ENCODE peak calls at places on chromosome 1, in six cellular contexts. I is prostate gland, X is Panc1, R is tibial artery, L is endodermal cell, N is IMR-90. B is an unnamed sample. For H3K9me3, the result is how much of the 10 kb centered on the place peaks cover.

GRCh38 chr1:198399452-198399851 is 141.0 kb downstream of the ATP6V1G3 start:
- DNase-seq in X (no peak), I (no peak), L (no peak), N (no peak), R (no peak), B (no peak)

GRCh38 chr1:239816090-239816812 is 275.4 kb upstream of the FMN2 start:
- DNase-seq in I (no peak), N (peak), R (peak), X (peak), L (peak), B (no peak)

GRCh38 chr1:24575905-24576587 is 20.2 kb downstream of the NCMAP start:
- DNase-seq in R (no peak), I (no peak), X (no peak), N (no peak), L (no peak), B (peak)

GRCh38 chr1:44119525-44119924 is 904 bp downstream of the KLF17 start:
- DNase-seq in L (peak), I (no peak), X (no peak), N (no peak), R (no peak), B (no peak)

GRCh38 chr1:224356685-224357625 is at the start of gene CNIH4:
- DNase-seq in X (peak), I (peak), L (peak), R (peak), N (peak), B (peak)

GRCh38 chr1:46053734-46054133 is 78.7 kb downstream of the PIK3R3 start:
- DNase-seq in N (peak), R (no peak), I (no peak), X (no peak), L (no peak), B (no peak)

GRCh38 chr1:199221371-199222150 is 582.7 kb downstream of the PTPRC start:
- DNase-seq in R (no peak), L (no peak), I (no peak), X (no peak), N (no peak), B (no peak)

GRCh38 chr1:94542088-94542671 is 621 bp upstream of the F3 start:
- DNase-seq in N (peak), X (no peak), I (no peak), L (peak), R (no peak), B (peak)

GRCh38 chr1:109761227-109762038 is 2.3 kb downstream of the EPS8L3 start:
- DNase-seq in N (no peak), I (no peak), X (no peak), L (no peak), R (peak), B (no peak)

GRCh38 chr1:32539584-32540571 is 651 bp downstream of the ZBTB8A start:
- DNase-seq in L (peak), R (peak), I (peak), X (no peak), N (peak), B (peak)

GRCh38 chr1:72830606-72831390 is 548.5 kb upstream of the NEGR1 start:
- DNase-seq in X (no peak), R (no peak), N (no peak), I (no peak), L (peak), B (peak)

GRCh38 chr1:115838805-115839705 is 1.9 kb downstream of the NHLH2 start:
- DNase-seq in I (peak), X (no peak), R (no peak), N (no peak), L (peak), B (peak)

GRCh38 chr1:84370831-84371394 is 27.4 kb upstream of the DNASE2B start:
- DNase-seq in R (no peak), N (peak), I (no peak), X (no peak), L (no peak), B (peak)

GRCh38 chr1:157278383-157279156 is 140.4 kb upstream of the ETV3 start:
- DNase-seq in R (no peak), L (peak), X (no peak), I (no peak), N (no peak), B (no peak)

GRCh38 chr1:25958475-25958874 is 39.4 kb downstream of the PAFAH2 start:
- DNase-seq in R (no peak), X (no peak), N (peak), L (no peak), I (no peak), B (no peak)

GRCh38 chr1:170893655-170894297 is 41.6 kb upstream of the MROH9 start:
- DNase-seq in R (no peak), X (no peak), I (no peak), N (no peak), L (no peak), B (no peak)

GRCh38 chr1:24486296-24487065 is 16.2 kb upstream of the RCAN3 start:
- DNase-seq in X (no peak), R (peak), L (no peak), I (no peak), N (no peak), B (no peak)

GRCh38 chr1:30965914-30966313 is 57.4 kb upstream of the SDC3 start:
- DNase-seq in X (no peak), L (no peak), R (no peak), I (no peak), N (no peak), B (no peak)

GRCh38 chr1:9689011-9689706 is 37.6 kb downstream of the PIK3CD start:
- DNase-seq in N (peak), I (peak), L (peak), X (no peak), R (peak), B (peak)

GRCh38 chr1:91004145-91004544 is 17.7 kb downstream of the ZNF644 start:
- DNase-seq in I (no peak), X (no peak), R (no peak), N (no peak), L (no peak), B (no peak)
- H3K9me3 ChIP-seq in I (under half), X (under half), R (under half), N (under half), L (under half), B (under half)

GRCh38 chr1:49318218-49318617 is 541.5 kb upstream of the BEND5 start:
- DNase-seq in L (no peak), I (no peak), X (no peak), N (no peak), R (no peak), B (no peak)

GRCh38 chr1:49319426-49319963 is 542.8 kb upstream of the BEND5 start:
- DNase-seq in X (no peak), N (no peak), L (no peak), R (no peak), I (no peak), B (no peak)

GRCh38 chr1:49323925-49324540 is 547.3 kb upstream of the BEND5 start:
- DNase-seq in X (no peak), R (no peak), N (no peak), L (no peak), I (no peak), B (peak)
- H3K9me3 ChIP-seq in X (under half), R (under half), N (under half), L (half or more), I (under half), B (under half)

GRCh38 chr1:13588946-13589345 is 5.3 kb downstream of the PDPN start:
- DNase-seq in I (no peak), R (no peak), N (no peak), L (no peak), X (no peak), B (no peak)

GRCh38 chr1:13587256-13588030 is 3.8 kb downstream of the PDPN start:
- DNase-seq in I (peak), L (no peak), N (no peak), X (no peak), R (peak), B (no peak)

GRCh38 chr1:13585996-13586395 is 2.4 kb downstream of the PDPN start:
- DNase-seq in X (no peak), R (no peak), I (no peak), L (no peak), N (no peak), B (no peak)

GRCh38 chr1:13590486-13590885 is 6.9 kb downstream of the PDPN start:
- DNase-seq in R (peak), I (no peak), X (no peak), L (no peak), N (no peak), B (no peak)

GRCh38 chr1:13589403-13589802 is 5.8 kb downstream of the PDPN start:
- DNase-seq in R (no peak), L (no peak), X (no peak), I (no peak), N (no peak), B (no peak)
- H3K9me3 ChIP-seq in R (under half), L (under half), X (under half), I (under half), N (under half), B (under half)

GRCh38 chr1:2943686-2944260 is 77.5 kb upstream of the ACTRT2 start:
- DNase-seq in R (peak), N (no peak), I (no peak), X (no peak), L (no peak), B (no peak)
- H3K9me3 ChIP-seq in R (under half), N (half or more), I (under half), X (under half), L (half or more), B (under half)

DNA sequence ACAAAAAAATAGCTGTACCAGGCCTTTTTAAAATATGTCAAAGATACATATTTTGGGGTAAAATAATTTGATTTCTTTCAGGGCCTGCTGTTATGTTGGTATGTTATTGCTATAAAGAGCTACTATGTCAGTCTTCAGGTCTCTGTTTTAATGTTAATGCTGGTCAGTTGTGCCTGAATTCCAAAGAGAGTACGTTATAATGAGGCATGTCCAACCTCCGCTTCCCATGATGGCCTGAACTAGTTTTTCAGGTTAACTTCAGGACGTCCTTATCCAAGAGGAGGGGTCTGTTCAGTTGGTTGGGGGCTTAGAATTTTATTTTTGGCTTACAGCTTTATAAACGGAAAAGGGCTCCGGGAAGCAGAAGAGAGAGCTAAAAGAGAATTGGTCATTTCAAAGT is 34.9 kb upstream of the LYPD8 start:
- DNase-seq in L (no peak), R (no peak), I (no peak), N (no peak), X (no peak), B (no peak)
- H3K9me3 ChIP-seq in L (half or more), R (under half), I (under half), N (under half), X (under half), B (under half)

GRCh38 chr1:18199462-18199861 is 91.9 kb downstream of the IGSF21 start:
- DNase-seq in X (no peak), L (peak), R (no peak), I (no peak), N (no peak), B (no peak)

GRCh38 chr1:18200918-18201317 is 93.3 kb downstream of the IGSF21 start:
- DNase-seq in R (no peak), N (no peak), L (no peak), X (no peak), I (no peak), B (no peak)

GRCh38 chr1:18200136-18200717 is 92.6 kb downstream of the IGSF21 start:
- DNase-seq in R (no peak), N (no peak), L (peak), I (no peak), X (no peak), B (no peak)

GRCh38 chr1:18198240-18198639 is 90.6 kb downstream of the IGSF21 start:
- DNase-seq in R (no peak), X (no peak), N (no peak), L (no peak), I (no peak), B (no peak)

DNA sequence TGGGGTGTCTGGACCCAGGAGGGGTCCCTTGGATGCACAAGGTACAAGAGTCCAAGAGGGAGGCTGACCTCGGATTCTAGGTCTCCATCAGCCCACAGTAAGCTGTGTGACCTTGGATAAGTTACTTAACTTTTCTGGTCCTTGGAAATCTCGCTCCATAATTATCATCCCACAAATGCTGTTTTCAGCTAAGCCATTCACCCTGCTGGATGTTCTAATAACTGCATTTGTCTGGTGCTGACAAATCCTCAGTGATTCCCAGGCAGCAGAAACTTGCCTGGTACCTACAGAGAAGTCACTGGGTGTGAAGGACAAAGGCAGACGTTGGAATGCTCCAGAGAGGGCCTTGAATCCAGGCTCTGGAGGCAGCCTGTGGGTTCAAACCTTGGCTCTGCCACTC is 89.7 kb downstream of the IGSF21 start:
- DNase-seq in N (no peak), L (no peak), R (no peak), I (no peak), X (no peak), B (no peak)
- H3K9me3 ChIP-seq in N (under half), L (under half), R (under half), I (under half), X (under half), B (under half)

GRCh38 chr1:196651637-196652215 is at the start of gene CFH:
- DNase-seq in R (no peak), X (no peak), L (no peak), I (no peak), N (peak), B (no peak)
- H3K9me3 ChIP-seq in R (under half), X (under half), L (under half), I (under half), N (under half), B (under half)

GRCh38 chr1:22119626-22120468 is 23.1 kb downstream of the WNT4 start:
- DNase-seq in L (no peak), I (no peak), N (no peak), X (no peak), R (peak), B (no peak)

GRCh38 chr1:22118291-22118992 is 24.5 kb downstream of the WNT4 start:
- DNase-seq in N (no peak), L (no peak), X (no peak), R (no peak), I (no peak), B (no peak)

GRCh38 chr1:22122273-22123070 is 20.4 kb downstream of the WNT4 start:
- DNase-seq in I (no peak), R (peak), X (no peak), L (no peak), N (no peak), B (no peak)

GRCh38 chr1:22121421-22121911 is 21.4 kb downstream of the WNT4 start:
- DNase-seq in I (no peak), N (no peak), X (no peak), R (peak), L (peak), B (no peak)

GRCh38 chr1:22120469-22120790 is 22.5 kb downstream of the WNT4 start:
- DNase-seq in N (no peak), R (peak), I (no peak), X (no peak), L (no peak), B (no peak)
- H3K9me3 ChIP-seq in N (under half), R (under half), I (under half), X (under half), L (under half), B (under half)

B was measured in thyroid gland.